ENCODE peak calls at places on chromosomes 6 and 20, in seven cellular contexts. One of them, this sample, is unnamed.

GRCh38 chr6:160837146-160837545 is 135.1 kb downstream of the PLG start:
- DNase-seq in lung microvascular endothelial cell: no peak
- DNase-seq in effector memory CD8-positive, alpha-beta T cell: no peak
- DNase-seq in iris pigment epithelial cell: no peak
- DNase-seq in activated CD4-positive, alpha-beta T cell treated with anti-CD3 and anti-CD28 coated beads, Interleukin-2, amount 10 ng/mL, durations not matched to agents 7 days and 5 days: no peak
- DNase-seq in tibial artery: no peak
- DNase-seq in WTC11: no peak
- DNase-seq in this sample: no peak

GRCh38 chr6:24228681-24229255 is 102.8 kb downstream of the NRSN1 start:
- DNase-seq in WTC11: no peak
- DNase-seq in iris pigment epithelial cell: peak
- DNase-seq in effector memory CD8-positive, alpha-beta T cell: no peak
- DNase-seq in activated CD4-positive, alpha-beta T cell treated with anti-CD3 and anti-CD28 coated beads, Interleukin-2, amount 10 ng/mL, durations not matched to agents 7 days and 5 days: no peak
- DNase-seq in lung microvascular endothelial cell: no peak
- DNase-seq in tibial artery: no peak
- DNase-seq in this sample: peak

GRCh38 chr20:44209691-44210421 is 715 bp downstream of the OSER1 start:
- DNase-seq in effector memory CD8-positive, alpha-beta T cell: no peak
- DNase-seq in activated CD4-positive, alpha-beta T cell treated with anti-CD3 and anti-CD28 coated beads, Interleukin-2, amount 10 ng/mL, durations not matched to agents 7 days and 5 days: peak
- DNase-seq in iris pigment epithelial cell: peak
- DNase-seq in WTC11: peak
- DNase-seq in lung microvascular endothelial cell: peak
- DNase-seq in tibial artery: no peak
- DNase-seq in this sample: peak

GRCh38 chr20:37254114-37254878 is 7.3 kb downstream of the GHRH start:
- DNase-seq in iris pigment epithelial cell: no peak
- DNase-seq in tibial artery: no peak
- DNase-seq in lung microvascular endothelial cell: no peak
- DNase-seq in activated CD4-positive, alpha-beta T cell treated with anti-CD3 and anti-CD28 coated beads, Interleukin-2, amount 10 ng/mL, durations not matched to agents 7 days and 5 days: no peak
- DNase-seq in WTC11: no peak
- DNase-seq in effector memory CD8-positive, alpha-beta T cell: no peak
- DNase-seq in this sample: no peak

GRCh38 chr6:140138311-140138994 is 764.0 kb upstream of the CITED2 start:
- DNase-seq in iris pigment epithelial cell: no peak
- DNase-seq in WTC11: no peak
- DNase-seq in effector memory CD8-positive, alpha-beta T cell: no peak
- DNase-seq in lung microvascular endothelial cell: peak
- DNase-seq in tibial artery: no peak
- DNase-seq in activated CD4-positive, alpha-beta T cell treated with anti-CD3 and anti-CD28 coated beads, Interleukin-2, amount 10 ng/mL, durations not matched to agents 7 days and 5 days: no peak
- DNase-seq in this sample: no peak

GRCh38 chr6:121867095-121867494 is 431.6 kb downstream of the GJA1 start:
- DNase-seq in lung microvascular endothelial cell: no peak
- DNase-seq in tibial artery: no peak
- DNase-seq in iris pigment epithelial cell: peak
- DNase-seq in WTC11: no peak
- DNase-seq in activated CD4-positive, alpha-beta T cell treated with anti-CD3 and anti-CD28 coated beads, Interleukin-2, amount 10 ng/mL, durations not matched to agents 7 days and 5 days: no peak
- DNase-seq in effector memory CD8-positive, alpha-beta T cell: no peak
- DNase-seq in this sample: no peak

GRCh38 chr6:56866917-56867522 is 87.9 kb upstream of the BEND6 start:
- DNase-seq in effector memory CD8-positive, alpha-beta T cell: no peak
- DNase-seq in tibial artery: no peak
- DNase-seq in WTC11: no peak
- DNase-seq in lung microvascular endothelial cell: peak
- DNase-seq in activated CD4-positive, alpha-beta T cell treated with anti-CD3 and anti-CD28 coated beads, Interleukin-2, amount 10 ng/mL, durations not matched to agents 7 days and 5 days: no peak
- DNase-seq in iris pigment epithelial cell: peak
- DNase-seq in this sample: peak

GRCh38 chr20:8523684-8524083 is 391.6 kb downstream of the PLCB1 start:
- DNase-seq in WTC11: peak
- DNase-seq in lung microvascular endothelial cell: no peak
- DNase-seq in iris pigment epithelial cell: peak
- DNase-seq in effector memory CD8-positive, alpha-beta T cell: no peak
- DNase-seq in tibial artery: no peak
- DNase-seq in activated CD4-positive, alpha-beta T cell treated with anti-CD3 and anti-CD28 coated beads, Interleukin-2, amount 10 ng/mL, durations not matched to agents 7 days and 5 days: no peak
- DNase-seq in this sample: no peak

GRCh38 chr6:106746660-106747059 is 117.3 kb downstream of the QRSL1 start:
- DNase-seq in lung microvascular endothelial cell: no peak
- DNase-seq in activated CD4-positive, alpha-beta T cell treated with anti-CD3 and anti-CD28 coated beads, Interleukin-2, amount 10 ng/mL, durations not matched to agents 7 days and 5 days: no peak
- DNase-seq in effector memory CD8-positive, alpha-beta T cell: no peak
- DNase-seq in WTC11: no peak
- DNase-seq in iris pigment epithelial cell: peak
- DNase-seq in tibial artery: no peak
- DNase-seq in this sample: peak

GRCh38 chr6:26104457-26105108 is 17.4 kb downstream of the HFE start:
- DNase-seq in effector memory CD8-positive, alpha-beta T cell: no peak
- DNase-seq in lung microvascular endothelial cell: no peak
- DNase-seq in WTC11: no peak
- DNase-seq in iris pigment epithelial cell: no peak
- DNase-seq in activated CD4-positive, alpha-beta T cell treated with anti-CD3 and anti-CD28 coated beads, Interleukin-2, amount 10 ng/mL, durations not matched to agents 7 days and 5 days: peak
- DNase-seq in tibial artery: no peak
- DNase-seq in this sample: no peak

GRCh38 chr20:44609511-44610312 is 27.3 kb downstream of the PKIG start:
- DNase-seq in iris pigment epithelial cell: peak
- DNase-seq in lung microvascular endothelial cell: peak
- DNase-seq in tibial artery: peak
- DNase-seq in activated CD4-positive, alpha-beta T cell treated with anti-CD3 and anti-CD28 coated beads, Interleukin-2, amount 10 ng/mL, durations not matched to agents 7 days and 5 days: peak
- DNase-seq in WTC11: peak
- DNase-seq in effector memory CD8-positive, alpha-beta T cell: peak
- DNase-seq in this sample: peak

GRCh38 chr6:25889877-25890853 is 16.1 kb upstream of the SLC17A3 start:
- DNase-seq in activated CD4-positive, alpha-beta T cell treated with anti-CD3 and anti-CD28 coated beads, Interleukin-2, amount 10 ng/mL, durations not matched to agents 7 days and 5 days: peak
- DNase-seq in WTC11: no peak
- DNase-seq in lung microvascular endothelial cell: peak
- DNase-seq in effector memory CD8-positive, alpha-beta T cell: peak
- DNase-seq in tibial artery: no peak
- DNase-seq in iris pigment epithelial cell: peak
- DNase-seq in this sample: peak

GRCh38 chr6:163170294-163170883 is 244.1 kb upstream of the QKI start:
- DNase-seq in effector memory CD8-positive, alpha-beta T cell: no peak
- DNase-seq in WTC11: peak
- DNase-seq in tibial artery: no peak
- DNase-seq in lung microvascular endothelial cell: peak
- DNase-seq in iris pigment epithelial cell: peak
- DNase-seq in activated CD4-positive, alpha-beta T cell treated with anti-CD3 and anti-CD28 coated beads, Interleukin-2, amount 10 ng/mL, durations not matched to agents 7 days and 5 days: peak
- DNase-seq in this sample: peak

GRCh38 chr20:40323411-40323810 is 365.6 kb downstream of the MAFB start:
- DNase-seq in tibial artery: no peak
- DNase-seq in WTC11: no peak
- DNase-seq in effector memory CD8-positive, alpha-beta T cell: no peak
- DNase-seq in activated CD4-positive, alpha-beta T cell treated with anti-CD3 and anti-CD28 coated beads, Interleukin-2, amount 10 ng/mL, durations not matched to agents 7 days and 5 days: no peak
- DNase-seq in iris pigment epithelial cell: peak
- DNase-seq in lung microvascular endothelial cell: no peak
- DNase-seq in this sample: no peak

GRCh38 chr6:90898763-90899162 is 311.9 kb upstream of the MAP3K7 start:
- DNase-seq in lung microvascular endothelial cell: no peak
- DNase-seq in WTC11: no peak
- DNase-seq in activated CD4-positive, alpha-beta T cell treated with anti-CD3 and anti-CD28 coated beads, Interleukin-2, amount 10 ng/mL, durations not matched to agents 7 days and 5 days: no peak
- DNase-seq in iris pigment epithelial cell: no peak
- DNase-seq in effector memory CD8-positive, alpha-beta T cell: no peak
- DNase-seq in tibial artery: no peak
- DNase-seq in this sample: no peak

GRCh38 chr6:28474441-28475219 is 31.3 kb upstream of the ZSCAN23 start:
- DNase-seq in effector memory CD8-positive, alpha-beta T cell: no peak
- DNase-seq in activated CD4-positive, alpha-beta T cell treated with anti-CD3 and anti-CD28 coated beads, Interleukin-2, amount 10 ng/mL, durations not matched to agents 7 days and 5 days: peak
- DNase-seq in lung microvascular endothelial cell: peak
- DNase-seq in iris pigment epithelial cell: peak
- DNase-seq in tibial artery: no peak
- DNase-seq in WTC11: no peak
- DNase-seq in this sample: peak

This sample was measured in EL.